ENCODE peak calls at places on chromosomes 12 and 14, in seven cellular contexts. One of them, this sample, is unnamed.

GRCh38 chr14:35333797-35334743 is 41.9 kb downstream of the PSMA6 start:
- DNase-seq in adrenal gland: no peak
- DNase-seq in GM12891: no peak
- DNase-seq in testis: no peak
- DNase-seq in H54: no peak
- DNase-seq in body of pancreas: no peak
- DNase-seq in HepG2: peak
- DNase-seq in this sample: no peak

GRCh38 chr14:53953828-53954550 is 2.6 kb downstream of the BMP4 start:
- DNase-seq in testis: no peak
- DNase-seq in adrenal gland: peak
- DNase-seq in GM12891: no peak
- DNase-seq in HepG2: peak
- DNase-seq in body of pancreas: peak
- DNase-seq in H54: peak
- DNase-seq in this sample: peak

GRCh38 chr12:82461851-82462250 is 103.5 kb downstream of the METTL25 start:
- DNase-seq in adrenal gland: no peak
- DNase-seq in body of pancreas: no peak
- DNase-seq in HepG2: no peak
- DNase-seq in H54: no peak
- DNase-seq in testis: no peak
- DNase-seq in GM12891: no peak
- DNase-seq in this sample: no peak

GRCh38 chr12:59626382-59626781 is 30.6 kb downstream of the SLC16A7 start:
- DNase-seq in HepG2: no peak
- DNase-seq in H54: no peak
- DNase-seq in testis: no peak
- DNase-seq in adrenal gland: no peak
- DNase-seq in body of pancreas: no peak
- DNase-seq in GM12891: no peak
- DNase-seq in this sample: no peak

GRCh38 chr14:31229638-31230229 is 22.1 kb upstream of the HECTD1 start:
- DNase-seq in testis: peak
- DNase-seq in HepG2: peak
- DNase-seq in body of pancreas: peak
- DNase-seq in H54: peak
- DNase-seq in GM12891: no peak
- DNase-seq in adrenal gland: peak
- DNase-seq in this sample: peak

GRCh38 chr12:52798671-52799497 is 3.0 kb upstream of the KRT3 start:
- DNase-seq in GM12891: no peak
- DNase-seq in testis: no peak
- DNase-seq in body of pancreas: no peak
- DNase-seq in H54: peak
- DNase-seq in adrenal gland: no peak
- DNase-seq in HepG2: no peak
- DNase-seq in this sample: no peak

GRCh38 chr14:32201816-32202467 is at the start of gene RNU6-7:
- DNase-seq in GM12891: no peak
- DNase-seq in body of pancreas: peak
- DNase-seq in HepG2: peak
- DNase-seq in H54: no peak
- DNase-seq in testis: peak
- DNase-seq in adrenal gland: peak
- DNase-seq in this sample: peak

GRCh38 chr14:51328089-51328941 is 88.3 kb downstream of the TMX1 start:
- DNase-seq in adrenal gland: peak
- DNase-seq in HepG2: no peak
- DNase-seq in H54: no peak
- DNase-seq in body of pancreas: no peak
- DNase-seq in testis: no peak
- DNase-seq in GM12891: no peak
- DNase-seq in this sample: no peak

GRCh38 chr12:27009926-27010325 is 4.3 kb downstream of the TM7SF3 start:
- DNase-seq in adrenal gland: no peak
- DNase-seq in testis: no peak
- DNase-seq in HepG2: no peak
- DNase-seq in GM12891: no peak
- DNase-seq in H54: no peak
- DNase-seq in body of pancreas: no peak
- DNase-seq in this sample: no peak

GRCh38 chr12:4243098-4243795 is 30.3 kb upstream of the CCND2 start:
- DNase-seq in GM12891: no peak
- DNase-seq in adrenal gland: no peak
- DNase-seq in body of pancreas: no peak
- DNase-seq in H54: no peak
- DNase-seq in HepG2: no peak
- DNase-seq in testis: no peak
- DNase-seq in this sample: no peak

GRCh38 chr14:50002926-50003212 is 110.0 kb downstream of the ARF6 start:
- DNase-seq in adrenal gland: no peak
- DNase-seq in HepG2: no peak
- DNase-seq in testis: no peak
- DNase-seq in body of pancreas: no peak
- DNase-seq in H54: no peak
- DNase-seq in GM12891: no peak
- DNase-seq in this sample: no peak

GRCh38 chr14:44914849-44915248 is 46.9 kb downstream of the KLHL28 start:
- DNase-seq in GM12891: no peak
- DNase-seq in body of pancreas: no peak
- DNase-seq in adrenal gland: no peak
- DNase-seq in HepG2: peak
- DNase-seq in H54: no peak
- DNase-seq in testis: peak
- DNase-seq in this sample: no peak

GRCh38 chr14:103806805-103807204 is 40.6 kb downstream of the PPP1R13B start:
- DNase-seq in adrenal gland: no peak
- DNase-seq in testis: no peak
- DNase-seq in body of pancreas: no peak
- DNase-seq in HepG2: no peak
- DNase-seq in GM12891: peak
- DNase-seq in H54: no peak
- DNase-seq in this sample: no peak

GRCh38 chr14:103802353-103802752 is 45.0 kb downstream of the PPP1R13B start:
- DNase-seq in HepG2: no peak
- DNase-seq in body of pancreas: no peak
- DNase-seq in H54: no peak
- DNase-seq in adrenal gland: no peak
- DNase-seq in GM12891: no peak
- DNase-seq in testis: no peak
- DNase-seq in this sample: no peak

GRCh38 chr14:103801459-103801858 is 45.9 kb downstream of the PPP1R13B start:
- DNase-seq in H54: peak
- DNase-seq in body of pancreas: no peak
- DNase-seq in HepG2: peak
- DNase-seq in GM12891: no peak
- DNase-seq in testis: no peak
- DNase-seq in adrenal gland: no peak
- DNase-seq in this sample: no peak

GRCh38 chr14:103805708-103806107 is 41.7 kb downstream of the PPP1R13B start:
- DNase-seq in testis: no peak
- DNase-seq in adrenal gland: no peak
- DNase-seq in H54: no peak
- DNase-seq in HepG2: no peak
- DNase-seq in body of pancreas: no peak
- DNase-seq in GM12891: no peak
- DNase-seq in this sample: no peak

GRCh38 chr14:103803661-103804060 is 43.7 kb downstream of the PPP1R13B start:
- DNase-seq in body of pancreas: no peak
- DNase-seq in H54: peak
- DNase-seq in testis: no peak
- DNase-seq in GM12891: no peak
- DNase-seq in adrenal gland: no peak
- DNase-seq in HepG2: no peak
- DNase-seq in this sample: no peak
- TF ChIP-seq POLR2A in body of pancreas: no peak
- TF ChIP-seq POLR2A in H54: no peak
- TF ChIP-seq POLR2A in testis: no peak
- TF ChIP-seq POLR2A in GM12891: no peak
- TF ChIP-seq POLR2A in adrenal gland: no peak
- TF ChIP-seq POLR2A in HepG2: no peak
- TF ChIP-seq POLR2A in this sample: no peak

DNA sequence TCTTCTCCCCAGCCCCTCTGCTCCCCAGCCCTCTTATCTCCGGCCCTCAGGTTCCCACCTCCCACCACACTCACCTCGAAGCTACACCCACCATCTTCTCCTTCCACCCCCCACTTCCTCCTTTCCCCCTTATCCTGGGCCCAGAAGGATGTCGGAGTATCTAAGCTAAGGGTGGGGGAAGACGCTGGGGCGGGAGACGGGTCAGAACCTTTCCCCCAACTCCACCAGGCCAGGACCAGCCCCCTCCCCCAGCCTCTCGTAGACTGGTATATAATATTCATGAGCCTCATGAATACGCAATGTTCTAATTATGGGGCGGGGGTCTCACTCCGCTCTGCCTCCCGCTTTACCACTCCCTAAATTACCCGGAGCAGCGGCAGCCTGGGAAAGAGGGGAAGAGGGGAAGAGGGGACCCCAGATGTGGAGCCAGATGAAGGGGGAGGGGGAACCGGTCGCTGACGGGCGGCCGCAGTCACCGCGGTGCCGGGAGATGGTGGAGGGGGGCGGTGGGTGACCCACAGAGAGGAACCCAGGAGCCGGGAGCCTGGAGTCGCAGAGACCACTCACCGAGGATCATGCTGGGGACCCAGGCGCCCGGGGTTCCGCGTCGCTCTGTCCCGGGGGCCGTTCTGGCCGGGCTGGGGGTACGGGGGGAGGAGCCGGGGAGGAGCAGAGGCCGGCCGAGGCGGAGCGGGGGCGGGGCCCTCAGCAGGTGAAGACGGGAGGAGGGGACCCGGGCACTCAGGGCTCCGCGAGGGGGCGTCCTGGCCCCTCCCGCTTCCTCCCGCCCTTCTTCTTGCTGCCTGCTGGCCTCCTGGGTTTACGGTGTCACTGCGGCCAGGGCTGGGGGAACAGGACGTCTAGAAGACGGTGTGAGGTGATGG is 6.4 kb upstream of the ZNF385A start:
- DNase-seq in testis: peak
- DNase-seq in adrenal gland: no peak
- DNase-seq in H54: no peak
- DNase-seq in GM12891: peak
- DNase-seq in HepG2: no peak
- DNase-seq in body of pancreas: peak
- DNase-seq in this sample: no peak
- TF ChIP-seq POLR2A in testis: no peak
- TF ChIP-seq POLR2A in adrenal gland: no peak
- TF ChIP-seq POLR2A in H54: no peak
- TF ChIP-seq POLR2A in GM12891: no peak
- TF ChIP-seq POLR2A in HepG2: no peak
- TF ChIP-seq POLR2A in body of pancreas: no peak
- TF ChIP-seq POLR2A in this sample: no peak

GRCh38 chr12:55745361-55746146 is 2.6 kb downstream of the GDF11 start:
- DNase-seq in GM12891: no peak
- DNase-seq in HepG2: peak
- DNase-seq in H54: no peak
- DNase-seq in body of pancreas: no peak
- DNase-seq in adrenal gland: peak
- DNase-seq in testis: no peak
- DNase-seq in this sample: no peak

GRCh38 chr12:55743131-55743921 is 404 bp downstream of the GDF11 start:
- DNase-seq in body of pancreas: peak
- DNase-seq in adrenal gland: peak
- DNase-seq in H54: peak
- DNase-seq in GM12891: peak
- DNase-seq in HepG2: no peak
- DNase-seq in testis: peak
- DNase-seq in this sample: no peak

GRCh38 chr12:55741978-55742377 is 944 bp upstream of the GDF11 start:
- DNase-seq in GM12891: no peak
- DNase-seq in testis: no peak
- DNase-seq in body of pancreas: no peak
- DNase-seq in HepG2: no peak
- DNase-seq in H54: no peak
- DNase-seq in adrenal gland: no peak
- DNase-seq in this sample: no peak

GRCh38 chr12:55743967-55744931 is 1.3 kb downstream of the GDF11 start:
- DNase-seq in testis: no peak
- DNase-seq in adrenal gland: peak
- DNase-seq in body of pancreas: no peak
- DNase-seq in H54: no peak
- DNase-seq in GM12891: no peak
- DNase-seq in HepG2: no peak
- DNase-seq in this sample: no peak

DNA sequence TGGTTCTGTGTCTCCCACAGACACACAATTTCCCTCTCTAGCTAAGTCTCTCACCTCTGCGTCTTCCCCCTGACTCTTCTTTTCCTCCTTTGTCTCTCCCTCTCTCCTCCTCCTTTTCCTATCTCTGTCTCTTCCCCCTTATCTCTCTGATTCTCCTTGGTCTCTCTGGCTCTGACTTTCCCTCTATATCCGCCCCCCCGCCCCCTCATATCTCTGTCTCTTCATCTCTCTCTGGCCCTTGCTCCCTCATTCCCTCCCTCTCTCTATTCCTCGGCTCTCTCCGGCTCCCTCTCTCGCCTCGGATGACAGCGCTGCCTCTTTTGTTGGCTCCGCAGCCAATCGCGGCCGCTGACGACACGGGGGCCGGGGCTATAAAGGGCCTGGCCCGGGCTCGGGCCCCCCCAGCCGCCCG is at the start of gene GDF11:
- DNase-seq in H54: peak
- DNase-seq in body of pancreas: peak
- DNase-seq in adrenal gland: peak
- DNase-seq in testis: peak
- DNase-seq in GM12891: no peak
- DNase-seq in HepG2: peak
- DNase-seq in this sample: peak
- TF ChIP-seq POLR2A in H54: peak
- TF ChIP-seq POLR2A in body of pancreas: peak
- TF ChIP-seq POLR2A in adrenal gland: peak
- TF ChIP-seq POLR2A in testis: no peak
- TF ChIP-seq POLR2A in GM12891: no peak
- TF ChIP-seq POLR2A in HepG2: no peak
- TF ChIP-seq POLR2A in this sample: peak

DNA sequence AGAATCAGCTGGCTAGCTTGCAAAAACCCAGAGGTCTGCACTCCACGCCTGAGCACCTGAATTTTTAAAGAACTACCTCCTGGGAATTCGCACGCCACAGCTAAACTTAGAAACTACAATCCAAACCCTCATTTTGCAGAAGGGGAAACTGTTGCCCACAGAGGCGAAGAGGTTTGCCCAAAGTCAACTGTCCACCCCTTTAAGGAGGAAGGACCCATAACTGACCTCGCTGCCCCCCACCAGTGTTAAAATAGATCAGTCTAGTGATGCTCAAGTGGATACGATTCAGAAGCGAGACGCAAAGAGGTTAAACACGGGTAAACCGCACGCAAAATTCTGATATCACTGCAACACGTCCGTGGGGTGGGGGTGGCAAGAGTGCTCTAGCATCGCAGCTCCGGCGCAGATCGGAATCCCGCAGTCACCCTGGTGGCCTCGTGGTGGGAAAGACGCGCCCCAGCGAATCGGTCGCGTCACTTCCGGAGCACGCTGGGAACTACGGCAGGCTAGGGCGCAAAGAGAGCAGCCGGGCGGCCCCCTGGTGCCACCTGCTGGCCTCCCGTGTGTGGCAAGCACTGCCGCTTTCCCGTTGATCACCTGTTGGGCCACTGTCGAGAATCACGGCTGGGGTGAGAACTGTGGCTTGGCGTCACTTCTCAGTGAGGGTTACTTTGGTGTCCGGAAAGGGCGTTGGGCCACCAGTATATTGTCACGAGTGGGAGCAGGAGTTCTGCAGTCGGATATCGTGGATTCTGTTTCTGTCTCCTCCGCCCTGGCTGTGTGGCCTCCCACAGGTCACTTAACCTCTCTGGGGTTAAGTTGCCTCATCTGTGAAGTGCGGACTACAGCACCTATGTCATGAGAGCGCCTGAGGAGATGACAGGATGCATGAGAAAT is at the start of gene ALKBH2:
- DNase-seq in HepG2: peak
- DNase-seq in GM12891: peak
- DNase-seq in adrenal gland: peak
- DNase-seq in H54: peak
- DNase-seq in body of pancreas: peak
- DNase-seq in testis: peak
- DNase-seq in this sample: peak
- TF ChIP-seq POLR2A in HepG2: peak
- TF ChIP-seq POLR2A in GM12891: peak
- TF ChIP-seq POLR2A in adrenal gland: no peak
- TF ChIP-seq POLR2A in H54: peak
- TF ChIP-seq POLR2A in body of pancreas: peak
- TF ChIP-seq POLR2A in testis: no peak
- TF ChIP-seq POLR2A in this sample: peak